ENCODE peak calls at places on chromosome 16, in five cellular contexts. Z, G, R, B and C are unnamed samples. For H3K27me3, H3K9me3 and H3K36me3, the result is how much of the 10 kb centered on the place peaks cover.

GRCh38 chr16:88317619-88317977 is 65.2 kb upstream of the ZNF469 start:
- DNase-seq in R (no peak), Z (no peak), G (no peak), B (peak), C (no peak)

GRCh38 chr16:29664133-29664912 is 1.3 kb downstream of the SPN start:
- DNase-seq in G (no peak), Z (no peak), B (peak), R (no peak), C (no peak)

GRCh38 chr16:63289834-63290460 is 1253.7 kb upstream of the CDH8 start:
- DNase-seq in B (peak), G (no peak), R (peak), Z (no peak), C (no peak)

GRCh38 chr16:48164907-48165715 is 9.3 kb upstream of the ABCC12 start:
- DNase-seq in B (peak), R (peak), Z (peak), G (peak), C (peak)

GRCh38 chr16:68590201-68590994 is 51.3 kb downstream of the ZFP90 start:
- DNase-seq in B (peak), R (peak), G (peak), Z (no peak), C (peak)

GRCh38 chr16:69935278-69935711 is 15.8 kb upstream of the CLEC18A start:
- DNase-seq in G (no peak), Z (no peak), B (no peak), R (no peak), C (no peak)

GRCh38 chr16:71367243-71367976 is 8.9 kb downstream of the CALB2 start:
- DNase-seq in Z (no peak), R (no peak), B (no peak), G (no peak), C (no peak)

GRCh38 chr16:25126820-25127232 is 15.3 kb downstream of the LCMT1 start:
- DNase-seq in Z (no peak), G (no peak), R (peak), B (no peak), C (no peak)

GRCh38 chr16:65077181-65077580 is 44.7 kb downstream of the CDH11 start:
- DNase-seq in R (no peak), Z (no peak), B (no peak), G (no peak), C (no peak)

GRCh38 chr16:70775399-70775798 is 25.6 kb downstream of the VAC14 start:
- DNase-seq in G (no peak), B (peak), R (no peak), Z (no peak), C (no peak)

GRCh38 chr16:14168146-14168545 is 97.0 kb downstream of the MRTFB start:
- DNase-seq in Z (no peak), B (no peak), G (no peak), R (no peak), C (no peak)

GRCh38 chr16:73057369-73058210 is 9.7 kb upstream of the ZFHX3 start:
- DNase-seq in B (no peak), G (no peak), R (no peak), Z (no peak), C (peak)

GRCh38 chr16:29107299-29107698 is 122.4 kb downstream of the LAT start:
- DNase-seq in R (no peak), Z (no peak), B (peak), G (no peak), C (no peak)

GRCh38 chr16:11196286-11196828 is 59.6 kb downstream of the SOCS1 start:
- DNase-seq in G (no peak), Z (no peak), B (no peak), R (no peak), C (no peak)

GRCh38 chr16:84332975-84333684 is 35.2 kb upstream of the ATP2C2 start:
- DNase-seq in G (no peak), Z (no peak), R (no peak), B (no peak), C (no peak)

GRCh38 chr16:12719972-12720371 is 83.7 kb downstream of the CPPED1 start:
- DNase-seq in G (no peak), R (no peak), B (no peak), Z (no peak), C (no peak)

GRCh38 chr16:30053376-30054015 is 12.1 kb upstream of the ALDOA start:
- DNase-seq in R (no peak), G (no peak), Z (no peak), B (no peak), C (no peak)

GRCh38 chr16:88497561-88498420 is 44.7 kb downstream of the ZFPM1 start:
- DNase-seq in G (no peak), Z (no peak), R (no peak), B (no peak), C (no peak)

GRCh38 chr16:25158401-25158800 is 46.9 kb downstream of the LCMT1 start:
- DNase-seq in B (no peak), R (no peak), G (no peak), Z (no peak), C (no peak)

GRCh38 chr16:72482695-72483094 is 310.7 kb upstream of the PMFBP1 start:
- DNase-seq in R (no peak), B (no peak), Z (no peak), G (no peak), C (no peak)

GRCh38 chr16:89921699-89922476 is 1.3 kb upstream of the TUBB3 start:
- DNase-seq in R (no peak), Z (no peak), B (peak), G (no peak), C (peak)

GRCh38 chr16:89922477-89922883 is 662 bp upstream of the TUBB3 start:
- DNase-seq in Z (no peak), B (peak), R (no peak), G (peak), C (peak)

GRCh38 chr16:89919535-89920406 is 1.1 kb downstream of the MC1R start:
- DNase-seq in B (peak), Z (no peak), G (no peak), R (no peak), C (no peak)

GRCh38 chr16:89920723-89921122 is 2.1 kb downstream of the MC1R start:
- DNase-seq in G (no peak), B (no peak), R (no peak), Z (no peak), C (no peak)

DNA sequence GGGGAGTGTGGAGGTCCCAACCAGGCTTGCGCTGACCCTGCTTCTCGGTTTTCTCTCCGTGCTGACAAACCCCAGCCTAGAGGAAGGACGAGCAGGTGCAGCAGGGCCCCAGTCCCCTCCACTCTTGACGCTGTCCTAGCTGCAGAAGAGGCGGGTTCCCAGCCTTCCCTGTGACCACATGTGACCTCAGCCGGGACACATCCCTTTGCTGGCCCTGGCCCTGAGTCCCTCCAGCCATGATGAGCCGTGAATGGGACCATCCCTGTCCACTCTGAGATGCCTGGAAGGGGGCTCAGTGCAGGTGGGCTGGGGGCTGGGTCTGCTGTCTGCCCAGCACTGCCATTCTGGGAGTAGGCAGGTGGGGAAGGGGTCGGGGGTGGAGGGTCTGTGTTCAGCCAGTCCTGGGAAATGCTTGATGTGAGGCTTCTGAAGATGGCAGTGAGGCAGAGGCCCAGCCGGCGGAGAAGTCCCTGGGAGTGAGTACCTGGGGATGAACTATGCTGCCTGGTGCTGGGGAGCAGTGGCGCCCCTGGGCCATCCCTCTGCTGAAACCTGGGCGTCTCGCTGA is 1.9 kb upstream of the TUBB3 start:
- DNase-seq in R (no peak), B (peak), G (no peak), Z (no peak), C (no peak)
- H3K27me3 ChIP-seq in R (under half), B (under half), G (under half), Z (under half), C (under half)

GRCh38 chr16:35602116-35602515 is 2142.7 kb downstream of the TP53TG3F start:
- DNase-seq in B (no peak), R (no peak), G (no peak), Z (no peak), C (no peak)
- H3K9me3 ChIP-seq in B (under half), R (under half), G (under half), Z (under half), C (under half)

GRCh38 chr16:1620391-1620790 is 8.2 kb downstream of the CRAMP1 start:
- DNase-seq in G (no peak), Z (no peak), R (no peak), B (no peak), C (no peak)

GRCh38 chr16:1626327-1626726 is 14.2 kb downstream of the CRAMP1 start:
- DNase-seq in R (no peak), G (no peak), B (no peak), Z (no peak), C (no peak)

GRCh38 chr16:1626776-1627175 is 14.6 kb downstream of the CRAMP1 start:
- DNase-seq in R (no peak), B (no peak), G (no peak), Z (no peak), C (no peak)

GRCh38 chr16:1619976-1620375 is 7.8 kb downstream of the CRAMP1 start:
- DNase-seq in R (no peak), G (no peak), Z (no peak), B (no peak), C (no peak)

DNA sequence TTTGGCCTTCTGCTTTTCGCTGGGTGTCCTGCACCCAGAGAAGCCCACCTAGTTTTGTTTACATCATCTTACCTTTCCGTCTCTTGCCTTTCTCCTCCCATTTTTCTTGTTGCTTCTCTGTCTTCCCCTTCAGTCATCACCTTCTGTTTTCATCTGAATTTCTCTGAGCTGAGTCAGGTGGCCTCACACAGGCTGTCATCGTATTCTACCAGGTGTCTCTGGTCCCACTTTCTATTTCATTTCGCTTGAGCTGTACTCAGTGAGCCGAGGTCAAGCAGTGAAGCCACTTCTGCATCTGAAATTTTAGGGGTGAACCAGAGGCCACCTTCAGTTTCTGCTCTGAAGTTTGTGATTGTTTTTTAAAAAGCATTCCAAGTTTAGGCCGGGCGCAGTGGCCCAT is 9.7 kb downstream of the CRAMP1 start:
- DNase-seq in R (no peak), G (no peak), B (no peak), Z (no peak), C (no peak)
- H3K36me3 ChIP-seq in R (under half), G (under half), B (under half), Z (under half), C (under half)

DNA sequence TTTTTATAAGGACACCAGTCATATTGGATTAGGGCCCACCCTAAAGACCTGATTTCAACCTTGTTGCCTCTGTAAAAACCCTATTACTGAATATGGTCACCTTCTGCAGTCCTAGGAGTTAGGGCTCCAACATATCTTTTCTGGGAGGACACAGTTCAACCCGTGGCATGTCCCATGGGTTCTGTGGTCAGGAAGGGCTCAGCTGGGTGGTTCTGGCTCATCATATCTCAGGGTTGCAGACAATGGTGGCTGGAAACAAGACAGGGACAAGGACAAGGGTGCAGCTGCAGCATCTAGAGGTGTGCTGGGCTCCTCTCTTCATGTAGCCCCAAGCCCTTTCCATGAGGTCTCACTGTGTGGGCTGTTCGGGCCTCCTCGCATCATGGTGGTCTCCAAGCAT is 63.1 kb upstream of the FOXF1 start:
- DNase-seq in Z (no peak), R (no peak), B (no peak), G (no peak), C (no peak)
- H3K27me3 ChIP-seq in Z (under half), R (under half), B (under half), G (under half), C (under half)